ENCODE peak calls at places on chromosomes 11 and 22, in five cellular contexts. One of them, this sample, is unnamed.
A peak's percentile ranks its signal among the peaks of the same experiment; 100 is the strongest.

GRCh38 chr22:39282642-39283311 is 36.6 kb downstream of the RPL3 start:
- DNase-seq in mesendoderm: no peak
- DNase-seq in H9: no peak
- DNase-seq in IMR-90: no peak
- DNase-seq in mesenchymal stem cell: peak; percentile 73
- DNase-seq in this sample: no peak

GRCh38 chr11:108160970-108161566 is 39.7 kb downstream of the ACAT1 start:
- DNase-seq in mesenchymal stem cell: no peak
- DNase-seq in H9: no peak
- DNase-seq in IMR-90: no peak
- DNase-seq in mesendoderm: no peak
- DNase-seq in this sample: no peak

GRCh38 chr22:46578251-46578823 is 40.9 kb upstream of the CELSR1 start:
- DNase-seq in IMR-90: no peak
- DNase-seq in H9: peak; percentile 26
- DNase-seq in mesendoderm: no peak
- DNase-seq in mesenchymal stem cell: no peak
- DNase-seq in this sample: no peak

GRCh38 chr11:47944555-47945128 is 35.7 kb upstream of the PTPRJ start:
- DNase-seq in mesenchymal stem cell: no peak
- DNase-seq in H9: no peak
- DNase-seq in IMR-90: no peak
- DNase-seq in mesendoderm: no peak
- DNase-seq in this sample: no peak

GRCh38 chr11:72787262-72788104 is 6.4 kb downstream of the STARD10 start:
- DNase-seq in mesendoderm: peak; percentile 96
- DNase-seq in mesenchymal stem cell: no peak
- DNase-seq in IMR-90: no peak
- DNase-seq in H9: peak; percentile 98
- DNase-seq in this sample: no peak

GRCh38 chr11:121930004-121930965 is 185.7 kb downstream of the BLID start:
- DNase-seq in mesendoderm: peak; percentile 10
- DNase-seq in mesenchymal stem cell: no peak
- DNase-seq in H9: no peak
- DNase-seq in IMR-90: peak; percentile 13
- DNase-seq in this sample: no peak

GRCh38 chr11:111694851-111695250 is 71.3 kb downstream of the PPP2R1B start:
- DNase-seq in IMR-90: peak; percentile 99
- DNase-seq in mesenchymal stem cell: peak; percentile 90
- DNase-seq in H9: no peak
- DNase-seq in mesendoderm: no peak
- DNase-seq in this sample: no peak

GRCh38 chr22:26579331-26579886 is 10.5 kb downstream of the TPST2 start:
- DNase-seq in mesendoderm: no peak
- DNase-seq in H9: no peak
- DNase-seq in IMR-90: no peak
- DNase-seq in mesenchymal stem cell: no peak
- DNase-seq in this sample: no peak

GRCh38 chr11:19763315-19763714 is 50.7 kb downstream of the NAV2 start:
- DNase-seq in H9: no peak
- DNase-seq in mesenchymal stem cell: no peak
- DNase-seq in mesendoderm: no peak
- DNase-seq in IMR-90: no peak
- DNase-seq in this sample: no peak

GRCh38 chr22:20571531-20572007 is 64.2 kb downstream of the MED15 start:
- DNase-seq in IMR-90: no peak
- DNase-seq in mesenchymal stem cell: peak; percentile 38
- DNase-seq in mesendoderm: peak; percentile 44
- DNase-seq in H9: peak; percentile 55
- DNase-seq in this sample: peak; percentile 38

GRCh38 chr22:39745789-39746188 is 147.8 kb downstream of the ENTHD1 start:
- DNase-seq in mesenchymal stem cell: no peak
- DNase-seq in IMR-90: no peak
- DNase-seq in H9: no peak
- DNase-seq in mesendoderm: no peak
- DNase-seq in this sample: no peak

GRCh38 chr22:50326225-50326958 is 420 bp downstream of the DENND6B start:
- DNase-seq in H9: no peak
- DNase-seq in mesenchymal stem cell: no peak
- DNase-seq in IMR-90: no peak
- DNase-seq in mesendoderm: no peak
- DNase-seq in this sample: no peak

GRCh38 chr11:112156153-112156552 is 7.7 kb downstream of the IL18 start:
- DNase-seq in IMR-90: peak; percentile 16
- DNase-seq in mesenchymal stem cell: no peak
- DNase-seq in H9: no peak
- DNase-seq in mesendoderm: no peak
- DNase-seq in this sample: no peak

GRCh38 chr11:116787436-116787785 is 412 bp downstream of the ZPR1 start:
- DNase-seq in mesendoderm: no peak
- DNase-seq in H9: no peak
- DNase-seq in IMR-90: peak; percentile 10
- DNase-seq in mesenchymal stem cell: peak; percentile 20
- DNase-seq in this sample: no peak

GRCh38 chr11:111762526-111762925 is 3.7 kb downstream of the PPP2R1B start:
- DNase-seq in mesenchymal stem cell: no peak
- DNase-seq in IMR-90: no peak
- DNase-seq in mesendoderm: no peak
- DNase-seq in H9: no peak
- DNase-seq in this sample: no peak

GRCh38 chr11:69825037-69825834 is 6.0 kb upstream of the FGF3 start:
- DNase-seq in mesenchymal stem cell: no peak
- DNase-seq in H9: no peak
- DNase-seq in IMR-90: no peak
- DNase-seq in mesendoderm: no peak
- DNase-seq in this sample: no peak

GRCh38 chr22:46350646-46351045 is 15.1 kb downstream of the TRMU start:
- DNase-seq in mesendoderm: no peak
- DNase-seq in H9: no peak
- DNase-seq in mesenchymal stem cell: no peak
- DNase-seq in IMR-90: no peak
- DNase-seq in this sample: no peak

GRCh38 chr11:126352934-126353801 is 2.3 kb upstream of the ST3GAL4 start:
- DNase-seq in mesenchymal stem cell: peak; percentile 69
- DNase-seq in mesendoderm: peak; percentile 88
- DNase-seq in IMR-90: peak; percentile 75
- DNase-seq in H9: no peak
- DNase-seq in this sample: no peak

GRCh38 chr11:69243496-69244200 is 50.3 kb upstream of the MYEOV start:
- DNase-seq in H9: peak; percentile 8
- DNase-seq in IMR-90: no peak
- DNase-seq in mesendoderm: no peak
- DNase-seq in mesenchymal stem cell: no peak
- DNase-seq in this sample: no peak

GRCh38 chr11:111069076-111069475 is 176.4 kb upstream of the POU2AF2 start:
- DNase-seq in H9: peak; percentile 50
- DNase-seq in mesendoderm: peak; percentile 78
- DNase-seq in mesenchymal stem cell: peak; percentile 60
- DNase-seq in IMR-90: peak; percentile 81
- DNase-seq in this sample: no peak

GRCh38 chr11:123055132-123055924 is 6.6 kb downstream of the HSPA8 start:
- DNase-seq in mesenchymal stem cell: no peak
- DNase-seq in H9: peak; percentile 34
- DNase-seq in mesendoderm: no peak
- DNase-seq in IMR-90: no peak
- DNase-seq in this sample: no peak

GRCh38 chr22:44719586-44720368 is 17.8 kb downstream of the PRR5 start:
- DNase-seq in mesenchymal stem cell: no peak
- DNase-seq in IMR-90: no peak
- DNase-seq in H9: no peak
- DNase-seq in mesendoderm: no peak
- DNase-seq in this sample: no peak

GRCh38 chr22:46446799-46447198 is 90.6 kb downstream of the CELSR1 start:
- DNase-seq in H9: no peak
- DNase-seq in IMR-90: no peak
- DNase-seq in mesendoderm: no peak
- DNase-seq in mesenchymal stem cell: no peak
- DNase-seq in this sample: no peak

GRCh38 chr11:59776210-59777066 is 21.3 kb downstream of the STX3 start:
- DNase-seq in mesenchymal stem cell: peak; percentile 55
- DNase-seq in H9: no peak
- DNase-seq in IMR-90: peak; percentile 78
- DNase-seq in mesendoderm: no peak
- DNase-seq in this sample: no peak

GRCh38 chr11:70016666-70017347 is 61.3 kb upstream of the ANO1 start:
- DNase-seq in H9: no peak
- DNase-seq in mesenchymal stem cell: peak; percentile 4
- DNase-seq in IMR-90: peak; percentile 78
- DNase-seq in mesendoderm: no peak
- DNase-seq in this sample: no peak

GRCh38 chr11:64101461-64101860 is 64.5 kb downstream of the MACROD1 start:
- DNase-seq in H9: no peak
- DNase-seq in mesendoderm: no peak
- DNase-seq in IMR-90: no peak
- DNase-seq in mesenchymal stem cell: no peak
- DNase-seq in this sample: no peak

DNA sequence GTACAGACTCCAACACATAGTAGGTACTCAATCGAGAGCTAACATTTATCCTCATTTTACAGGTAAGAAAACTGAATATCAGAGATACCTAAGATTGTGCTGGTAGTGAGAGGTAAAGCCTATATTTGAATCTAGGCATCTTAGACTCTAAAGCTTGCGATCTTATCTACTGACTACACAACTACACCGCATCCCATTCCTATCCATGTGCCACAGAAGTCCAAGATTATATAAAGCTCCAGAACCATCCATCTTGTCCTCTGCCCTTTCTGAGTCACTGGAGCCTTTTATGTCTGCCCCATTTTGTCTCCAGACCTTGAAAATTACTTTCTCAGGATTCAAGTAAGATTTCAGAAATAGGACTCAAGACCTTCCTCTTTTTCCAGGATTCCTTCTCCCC is 84.4 kb downstream of the OR5AK2 start:
- DNase-seq in IMR-90: peak; percentile 8
- DNase-seq in mesenchymal stem cell: peak; percentile 12
- DNase-seq in H9: no peak
- DNase-seq in mesendoderm: no peak
- DNase-seq in this sample: no peak
- H2BK15ac ChIP-seq in IMR-90: peak overlapping the region; percentile 64
- H2BK15ac ChIP-seq in mesenchymal stem cell: no peak overlapping the region
- H2BK15ac ChIP-seq in H9: no peak overlapping the region
- H2BK15ac ChIP-seq in mesendoderm: no peak overlapping the region
- H2BK15ac ChIP-seq in this sample: no peak overlapping the region

DNA sequence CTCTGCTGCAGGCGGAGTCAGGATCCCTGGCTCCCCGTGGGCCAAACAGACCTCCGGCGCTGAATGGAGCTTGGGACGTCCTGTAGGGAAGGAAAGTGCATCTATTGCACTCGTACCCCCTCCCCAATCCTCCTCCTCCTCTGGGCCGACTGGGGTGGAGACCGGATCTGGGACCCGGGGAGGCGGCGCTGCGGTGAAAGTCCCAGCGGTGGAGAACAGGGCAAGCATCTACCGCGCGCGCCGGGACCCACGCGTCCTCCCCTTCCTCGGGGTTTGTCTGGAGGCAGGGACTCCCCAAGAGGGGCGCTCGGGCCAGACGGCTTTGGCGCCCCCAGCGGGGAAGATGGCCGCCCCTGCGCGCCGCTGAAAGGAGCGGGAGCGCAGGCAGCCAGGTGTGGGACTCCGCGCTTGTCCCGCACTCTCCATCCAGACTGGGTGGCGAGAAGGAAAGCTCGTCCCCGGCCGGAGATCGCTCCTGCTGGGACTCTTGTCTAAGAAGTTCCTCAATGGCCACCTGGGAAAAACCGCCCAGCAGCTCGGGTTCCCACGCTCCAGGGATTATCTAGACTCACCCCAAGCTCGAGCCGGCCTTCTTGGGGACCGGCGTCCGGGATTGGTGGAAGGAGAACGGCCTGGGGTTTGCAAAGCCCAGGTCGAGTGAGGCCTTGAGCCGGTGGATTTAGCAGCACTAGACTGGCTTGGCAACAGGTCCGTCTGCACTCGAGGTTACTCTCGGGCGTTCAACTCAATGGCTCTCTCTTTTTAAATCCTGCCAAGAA is 718 bp downstream of the FADS2 start:
- DNase-seq in mesendoderm: peak; percentile 71
- DNase-seq in H9: peak; percentile 44
- DNase-seq in mesenchymal stem cell: peak; percentile 68
- DNase-seq in IMR-90: no peak
- DNase-seq in this sample: peak; percentile 57
- H4K8ac ChIP-seq in mesendoderm: peak overlapping the region; percentile 7
- H4K8ac ChIP-seq in H9: no peak overlapping the region
- H4K8ac ChIP-seq in mesenchymal stem cell: peak overlapping the region; percentile 78
- H4K8ac ChIP-seq in IMR-90: peak overlapping the region; percentile 40
- H4K8ac ChIP-seq in this sample: no peak overlapping the region

DNA sequence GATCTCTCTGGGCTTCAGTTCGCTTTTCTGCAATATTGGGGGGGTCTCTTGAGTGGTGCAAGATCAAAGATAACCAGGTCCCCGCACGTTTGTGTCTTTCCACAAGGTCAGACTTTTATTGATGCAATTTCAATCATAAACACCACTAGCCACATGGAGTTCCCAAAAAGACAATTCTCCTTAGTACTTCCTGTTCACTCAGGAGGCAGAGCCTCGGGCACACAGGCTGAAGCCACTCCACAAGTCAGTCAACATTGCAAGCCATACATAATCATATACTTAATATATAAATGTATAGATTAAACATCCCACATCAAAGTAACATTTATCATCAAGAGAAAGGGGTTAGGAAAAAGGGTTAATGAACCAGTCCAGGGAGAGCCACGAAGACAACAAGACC is 12.0 kb downstream of the ST14 start:
- DNase-seq in mesenchymal stem cell: no peak
- DNase-seq in mesendoderm: no peak
- DNase-seq in IMR-90: no peak
- DNase-seq in H9: no peak
- DNase-seq in this sample: no peak
- H2BK15ac ChIP-seq in mesenchymal stem cell: no peak overlapping the region
- H2BK15ac ChIP-seq in mesendoderm: no peak overlapping the region
- H2BK15ac ChIP-seq in IMR-90: no peak overlapping the region
- H2BK15ac ChIP-seq in H9: no peak overlapping the region
- H2BK15ac ChIP-seq in this sample: no peak overlapping the region

GRCh38 chr11:7020183-7020917 is at the start of the genes NLRP14 and ZNF214:
- DNase-seq in mesendoderm: peak; percentile 98
- DNase-seq in IMR-90: peak; percentile 89
- DNase-seq in mesenchymal stem cell: peak; percentile 94
- DNase-seq in H9: peak; percentile 98
- DNase-seq in this sample: peak; percentile 95
- H4K8ac ChIP-seq in mesendoderm: peak within 1 kb of the TSS; percentile 44
- H4K8ac ChIP-seq in IMR-90: peak within 1 kb of the TSS; percentile 80
- H4K8ac ChIP-seq in mesenchymal stem cell: peak within 1 kb of the TSS; percentile 94
- H4K8ac ChIP-seq in H9: no peak within 1 kb of the TSS
- H4K8ac ChIP-seq in this sample: no peak within 1 kb of the TSS

GRCh38 chr11:109326781-109327180 is 95.2 kb upstream of the C11orf87 start:
- DNase-seq in mesenchymal stem cell: no peak
- DNase-seq in H9: no peak
- DNase-seq in IMR-90: no peak
- DNase-seq in mesendoderm: no peak
- DNase-seq in this sample: no peak

GRCh38 chr11:109329716-109330115 is 92.3 kb upstream of the C11orf87 start:
- DNase-seq in mesenchymal stem cell: no peak
- DNase-seq in IMR-90: no peak
- DNase-seq in mesendoderm: no peak
- DNase-seq in H9: no peak
- DNase-seq in this sample: no peak
- H2BK15ac ChIP-seq in mesenchymal stem cell: no peak overlapping the region
- H2BK15ac ChIP-seq in IMR-90: no peak overlapping the region
- H2BK15ac ChIP-seq in mesendoderm: no peak overlapping the region
- H2BK15ac ChIP-seq in H9: no peak overlapping the region
- H2BK15ac ChIP-seq in this sample: no peak overlapping the region

This sample was measured in neuronal stem cell.